ENCODE peak calls at places on chromosomes 3 and 15, in ten cellular contexts. One of them, this sample, is unnamed.

GRCh38 chr3:8482960-8483665 is 18.5 kb upstream of the LMCD1 start:
- DNase-seq in neural crest cell: no peak
- DNase-seq in central memory CD4-positive, alpha-beta T cell: no peak
- DNase-seq in ovary: peak
- DNase-seq in GM12891: no peak
- DNase-seq in H7: no peak
- DNase-seq in transverse colon: peak
- DNase-seq in kidney: peak
- DNase-seq in foreskin fibroblast: peak
- DNase-seq in RCC 7860: peak
- DNase-seq in this sample: no peak

GRCh38 chr3:157913751-157914150 is 192.5 kb downstream of the SHOX2 start:
- DNase-seq in neural crest cell: no peak
- DNase-seq in central memory CD4-positive, alpha-beta T cell: no peak
- DNase-seq in ovary: no peak
- DNase-seq in GM12891: no peak
- DNase-seq in H7: no peak
- DNase-seq in transverse colon: no peak
- DNase-seq in kidney: no peak
- DNase-seq in foreskin fibroblast: peak
- DNase-seq in RCC 7860: no peak
- DNase-seq in this sample: no peak

GRCh38 chr3:11544413-11545181 is 99.1 kb downstream of the VGLL4 start:
- DNase-seq in neural crest cell: no peak
- DNase-seq in central memory CD4-positive, alpha-beta T cell: no peak
- DNase-seq in ovary: peak
- DNase-seq in GM12891: no peak
- DNase-seq in H7: peak
- DNase-seq in transverse colon: no peak
- DNase-seq in kidney: no peak
- DNase-seq in foreskin fibroblast: no peak
- DNase-seq in RCC 7860: no peak
- DNase-seq in this sample: no peak

GRCh38 chr15:81337713-81338157 is 13.8 kb upstream of the STARD5 start:
- DNase-seq in neural crest cell: no peak
- DNase-seq in central memory CD4-positive, alpha-beta T cell: no peak
- DNase-seq in ovary: no peak
- DNase-seq in GM12891: no peak
- DNase-seq in H7: no peak
- DNase-seq in transverse colon: no peak
- DNase-seq in kidney: no peak
- DNase-seq in foreskin fibroblast: no peak
- DNase-seq in RCC 7860: no peak
- DNase-seq in this sample: peak

GRCh38 chr15:75091814-75092213 is 68.4 kb downstream of the PPCDC start:
- DNase-seq in neural crest cell: no peak
- DNase-seq in central memory CD4-positive, alpha-beta T cell: no peak
- DNase-seq in ovary: no peak
- DNase-seq in GM12891: no peak
- DNase-seq in H7: no peak
- DNase-seq in transverse colon: no peak
- DNase-seq in kidney: no peak
- DNase-seq in foreskin fibroblast: peak
- DNase-seq in RCC 7860: no peak
- DNase-seq in this sample: no peak

GRCh38 chr3:185318136-185318535 is 44.8 kb upstream of the MAP3K13 start:
- DNase-seq in neural crest cell: no peak
- DNase-seq in central memory CD4-positive, alpha-beta T cell: no peak
- DNase-seq in ovary: no peak
- DNase-seq in GM12891: no peak
- DNase-seq in H7: no peak
- DNase-seq in transverse colon: no peak
- DNase-seq in kidney: no peak
- DNase-seq in foreskin fibroblast: no peak
- DNase-seq in RCC 7860: peak
- DNase-seq in this sample: no peak

GRCh38 chr3:160941885-160942494 is 163.2 kb downstream of the B3GALNT1 start:
- DNase-seq in neural crest cell: peak
- DNase-seq in central memory CD4-positive, alpha-beta T cell: peak
- DNase-seq in ovary: peak
- DNase-seq in GM12891: peak
- DNase-seq in H7: peak
- DNase-seq in transverse colon: peak
- DNase-seq in kidney: no peak
- DNase-seq in foreskin fibroblast: peak
- DNase-seq in RCC 7860: peak
- DNase-seq in this sample: peak

GRCh38 chr3:125028657-125029056 is 27.1 kb downstream of the HEG1 start:
- DNase-seq in neural crest cell: no peak
- DNase-seq in central memory CD4-positive, alpha-beta T cell: no peak
- DNase-seq in ovary: no peak
- DNase-seq in GM12891: no peak
- DNase-seq in H7: no peak
- DNase-seq in transverse colon: no peak
- DNase-seq in kidney: no peak
- DNase-seq in foreskin fibroblast: no peak
- DNase-seq in RCC 7860: no peak
- DNase-seq in this sample: no peak

GRCh38 chr3:131083190-131083863 is 56.6 kb downstream of the NEK11 start:
- DNase-seq in neural crest cell: peak
- DNase-seq in central memory CD4-positive, alpha-beta T cell: no peak
- DNase-seq in ovary: no peak
- DNase-seq in GM12891: no peak
- DNase-seq in H7: peak
- DNase-seq in transverse colon: peak
- DNase-seq in kidney: peak
- DNase-seq in foreskin fibroblast: peak
- DNase-seq in RCC 7860: no peak
- DNase-seq in this sample: no peak

GRCh38 chr3:155646554-155647189 is 98.2 kb downstream of the PLCH1 start:
- DNase-seq in neural crest cell: no peak
- DNase-seq in central memory CD4-positive, alpha-beta T cell: no peak
- DNase-seq in ovary: no peak
- DNase-seq in GM12891: no peak
- DNase-seq in H7: no peak
- DNase-seq in transverse colon: no peak
- DNase-seq in kidney: no peak
- DNase-seq in foreskin fibroblast: no peak
- DNase-seq in RCC 7860: no peak
- DNase-seq in this sample: no peak

GRCh38 chr15:90063733-90064247 is 38.5 kb downstream of the IDH2 start:
- DNase-seq in neural crest cell: no peak
- DNase-seq in central memory CD4-positive, alpha-beta T cell: no peak
- DNase-seq in ovary: no peak
- DNase-seq in GM12891: no peak
- DNase-seq in H7: no peak
- DNase-seq in transverse colon: peak
- DNase-seq in kidney: no peak
- DNase-seq in foreskin fibroblast: no peak
- DNase-seq in RCC 7860: no peak
- DNase-seq in this sample: no peak

GRCh38 chr15:61188168-61188567 is 40.9 kb downstream of the RORA start:
- DNase-seq in neural crest cell: no peak
- DNase-seq in central memory CD4-positive, alpha-beta T cell: no peak
- DNase-seq in ovary: no peak
- DNase-seq in GM12891: no peak
- DNase-seq in H7: no peak
- DNase-seq in transverse colon: no peak
- DNase-seq in kidney: no peak
- DNase-seq in foreskin fibroblast: no peak
- DNase-seq in RCC 7860: no peak
- DNase-seq in this sample: no peak

GRCh38 chr3:163936557-163936956 is 1141.7 kb downstream of the SI start:
- DNase-seq in neural crest cell: no peak
- DNase-seq in central memory CD4-positive, alpha-beta T cell: no peak
- DNase-seq in ovary: no peak
- DNase-seq in GM12891: no peak
- DNase-seq in H7: no peak
- DNase-seq in transverse colon: no peak
- DNase-seq in kidney: no peak
- DNase-seq in foreskin fibroblast: no peak
- DNase-seq in RCC 7860: no peak
- DNase-seq in this sample: no peak

GRCh38 chr15:80608688-80609087 is 86.4 kb upstream of the ABHD17C start:
- DNase-seq in neural crest cell: no peak
- DNase-seq in central memory CD4-positive, alpha-beta T cell: no peak
- DNase-seq in ovary: no peak
- DNase-seq in GM12891: no peak
- DNase-seq in H7: no peak
- DNase-seq in transverse colon: no peak
- DNase-seq in kidney: no peak
- DNase-seq in foreskin fibroblast: no peak
- DNase-seq in RCC 7860: no peak
- DNase-seq in this sample: no peak

GRCh38 chr15:48856947-48857346 is 21.0 kb upstream of the EID1 start:
- DNase-seq in neural crest cell: no peak
- DNase-seq in central memory CD4-positive, alpha-beta T cell: no peak
- DNase-seq in ovary: no peak
- DNase-seq in GM12891: no peak
- DNase-seq in H7: peak
- DNase-seq in transverse colon: no peak
- DNase-seq in kidney: no peak
- DNase-seq in foreskin fibroblast: no peak
- DNase-seq in RCC 7860: no peak
- DNase-seq in this sample: no peak

GRCh38 chr3:155076888-155077287 is 3.2 kb upstream of the MME start:
- DNase-seq in neural crest cell: no peak
- DNase-seq in central memory CD4-positive, alpha-beta T cell: no peak
- DNase-seq in ovary: no peak
- DNase-seq in GM12891: no peak
- DNase-seq in H7: no peak
- DNase-seq in transverse colon: no peak
- DNase-seq in kidney: no peak
- DNase-seq in foreskin fibroblast: peak
- DNase-seq in RCC 7860: no peak
- DNase-seq in this sample: no peak

GRCh38 chr3:181687190-181687589 is 24.5 kb upstream of the SOX2 start:
- DNase-seq in neural crest cell: no peak
- DNase-seq in central memory CD4-positive, alpha-beta T cell: no peak
- DNase-seq in ovary: no peak
- DNase-seq in GM12891: no peak
- DNase-seq in H7: no peak
- DNase-seq in transverse colon: no peak
- DNase-seq in kidney: no peak
- DNase-seq in foreskin fibroblast: no peak
- DNase-seq in RCC 7860: no peak
- DNase-seq in this sample: no peak

GRCh38 chr15:34582461-34583357 is 742 bp downstream of the GOLGA8B start:
- DNase-seq in neural crest cell: no peak
- DNase-seq in central memory CD4-positive, alpha-beta T cell: peak
- DNase-seq in ovary: no peak
- DNase-seq in GM12891: peak
- DNase-seq in H7: peak
- DNase-seq in transverse colon: peak
- DNase-seq in kidney: peak
- DNase-seq in foreskin fibroblast: peak
- DNase-seq in RCC 7860: no peak
- DNase-seq in this sample: peak

GRCh38 chr3:111735271-111735758 is 123.8 kb upstream of the PHLDB2 start:
- DNase-seq in neural crest cell: no peak
- DNase-seq in central memory CD4-positive, alpha-beta T cell: no peak
- DNase-seq in ovary: no peak
- DNase-seq in GM12891: no peak
- DNase-seq in H7: no peak
- DNase-seq in transverse colon: no peak
- DNase-seq in kidney: no peak
- DNase-seq in foreskin fibroblast: peak
- DNase-seq in RCC 7860: peak
- DNase-seq in this sample: no peak

GRCh38 chr3:72359743-72360142 is 488.5 kb downstream of the SHQ1 start:
- DNase-seq in neural crest cell: no peak
- DNase-seq in central memory CD4-positive, alpha-beta T cell: no peak
- DNase-seq in ovary: no peak
- DNase-seq in GM12891: no peak
- DNase-seq in H7: no peak
- DNase-seq in transverse colon: no peak
- DNase-seq in kidney: no peak
- DNase-seq in foreskin fibroblast: no peak
- DNase-seq in RCC 7860: no peak
- DNase-seq in this sample: no peak

GRCh38 chr15:85889956-85890619 is 95.4 kb upstream of the KLHL25 start:
- DNase-seq in neural crest cell: no peak
- DNase-seq in central memory CD4-positive, alpha-beta T cell: no peak
- DNase-seq in ovary: no peak
- DNase-seq in GM12891: no peak
- DNase-seq in H7: no peak
- DNase-seq in transverse colon: no peak
- DNase-seq in kidney: no peak
- DNase-seq in foreskin fibroblast: no peak
- DNase-seq in RCC 7860: no peak
- DNase-seq in this sample: no peak

This sample was measured in stimulated activated effector memory CD8-positive, alpha-beta T cell treated with anti-CD3 and anti-CD28 coated beads, Interleukin-12 subunit alpha, Interleukin-12 subunit beta, amount 100 ng/mL, for 72 hours.